ENCODE peak calls at places on chromosome 1, in four cellular contexts. G is transverse colon, B is T-helper 1 cell, S is brain microvascular endothelial cell. O is an unnamed sample.

GRCh38 chr1:21647431-21648373 is 21.5 kb downstream of the RAP1GAP start:
- DNase-seq in S (peak), G (peak), B (no peak), O (peak)

GRCh38 chr1:14438127-14438769 is 160.2 kb upstream of the KAZN start:
- DNase-seq in S (no peak), G (no peak), B (no peak), O (no peak)

GRCh38 chr1:53878492-53879105 is 11.0 kb downstream of the YIPF1 start:
- DNase-seq in B (no peak), S (peak), G (no peak), O (peak)

GRCh38 chr1:62590255-62590969 is 6.9 kb upstream of the ANGPTL3 start:
- DNase-seq in B (no peak), S (no peak), G (no peak), O (no peak)

GRCh38 chr1:40092811-40093617 is 4.0 kb downstream of the PPT1 start:
- DNase-seq in G (no peak), B (no peak), S (no peak), O (no peak)

GRCh38 chr1:26861286-26861701 is 1.7 kb upstream of the SFN start:
- DNase-seq in S (peak), B (no peak), G (no peak), O (peak)

GRCh38 chr1:21816602-21817302 is 4.7 kb downstream of the LDLRAD2 start:
- DNase-seq in S (peak), G (no peak), B (no peak), O (no peak)

GRCh38 chr1:40898434-40898900 is 36.3 kb upstream of the CITED4 start:
- DNase-seq in G (no peak), S (peak), B (no peak), O (peak)

GRCh38 chr1:224245188-224245587 is 62.1 kb downstream of the DEGS1 start:
- DNase-seq in S (peak), G (peak), B (no peak), O (no peak)

GRCh38 chr1:158998781-158999161 is 10.9 kb upstream of the IFI16 start:
- DNase-seq in G (peak), S (peak), B (no peak), O (peak)

GRCh38 chr1:115373305-115373704 is 35.3 kb upstream of the NGF start:
- DNase-seq in B (no peak), G (no peak), S (peak), O (no peak)

GRCh38 chr1:27403065-27403726 is 10.8 kb downstream of the GPR3 start:
- DNase-seq in G (peak), B (no peak), S (no peak), O (no peak)

GRCh38 chr1:81920245-81920740 is 119.6 kb downstream of the ADGRL2 start:
- DNase-seq in G (no peak), B (no peak), S (peak), O (no peak)

GRCh38 chr1:231058416-231059109 is 18.5 kb upstream of the FAM89A start:
- DNase-seq in B (no peak), G (no peak), S (no peak), O (no peak)

GRCh38 chr1:84996846-84997666 is at the start of gene MCOLN2:
- DNase-seq in S (no peak), G (peak), B (peak), O (peak)

GRCh38 chr1:155295183-155295941 is 5.9 kb downstream of the PKLR start:
- DNase-seq in G (no peak), B (no peak), S (no peak), O (no peak)

GRCh38 chr1:64469614-64469976 is 334 bp upstream of the CACHD1 start:
- DNase-seq in B (no peak), S (no peak), G (no peak), O (peak)

GRCh38 chr1:55012661-55013060 is 13.9 kb downstream of the BSND start:
- DNase-seq in G (no peak), B (no peak), S (no peak), O (no peak)

GRCh38 chr1:21383785-21384401 is 56.0 kb upstream of the NBPF3 start:
- DNase-seq in S (no peak), B (no peak), G (no peak), O (no peak)

GRCh38 chr1:82903626-82904025 is 1095.3 kb downstream of the TTLL7 start:
- DNase-seq in B (no peak), G (no peak), S (no peak), O (no peak)

GRCh38 chr1:233300326-233300725 is 4.8 kb upstream of the PCNX2 start:
- DNase-seq in G (no peak), B (no peak), S (no peak), O (no peak)

GRCh38 chr1:182446033-182446669 is 3.8 kb upstream of the RGSL1 start:
- DNase-seq in B (no peak), G (peak), S (peak), O (peak)

GRCh38 chr1:18823438-18823837 is 36.0 kb downstream of the TAS1R2 start:
- DNase-seq in B (no peak), S (no peak), G (no peak), O (no peak)

GRCh38 chr1:227891223-227891954 is 56.3 kb downstream of the WNT9A start:
- DNase-seq in G (peak), B (no peak), S (no peak), O (no peak)

GRCh38 chr1:239730378-239730777 is 344.0 kb downstream of the CHRM3 start:
- DNase-seq in S (no peak), B (no peak), G (no peak), O (no peak)

GRCh38 chr1:235588916-235589515 is 60.6 kb downstream of the GNG4 start:
- DNase-seq in G (no peak), B (no peak), S (peak), O (no peak)

GRCh38 chr1:10389271-10389973 is 9.4 kb upstream of the PGD start:
- DNase-seq in G (no peak), B (no peak), S (no peak), O (no peak)

GRCh38 chr1:27099154-27099903 is 55.6 kb downstream of the SLC9A1 start:
- DNase-seq in B (no peak), S (peak), G (peak), O (no peak)

GRCh38 chr1:98924971-98925370 is 79.7 kb downstream of the PLPPR5 start:
- DNase-seq in G (no peak), S (no peak), B (no peak), O (no peak)

GRCh38 chr1:179910934-179911333 is 28.8 kb downstream of the TOR1AIP1 start:
- DNase-seq in B (no peak), G (no peak), S (no peak), O (no peak)

GRCh38 chr1:46181343-46182260 is 5.3 kb upstream of the P3R3URF start:
- DNase-seq in S (peak), B (no peak), G (peak), O (no peak)

GRCh38 chr1:154434346-154435075 is 29.4 kb downstream of the IL6R start:
- DNase-seq in S (no peak), G (peak), B (no peak), O (no peak)

O was measured in LoVo.